ENCODE peak calls at places on chromosomes 3 and 15, in seven cellular contexts. W is activated T-cell treated with anti-CD3 and anti-CD28 coated beads for 24 hours, K is fibroblast of lung, D is GM23248, O is HTR-8/SVneo, X is NCI-H1694, B is NAMALWA. I is an unnamed sample.
A peak's percentile ranks its signal among the peaks of the same experiment; 100 is the strongest.

GRCh38 chr15:58332676-58333400 is 99.0 kb upstream of the LIPC start:
- DNase-seq in O (no peak), W (no peak), B (no peak), D (peak; percentile 77), K (peak; percentile 54), X (no peak), I (peak; percentile 47)

GRCh38 chr15:27059610-27060202 is 88.7 kb downstream of the GABRG3 start:
- DNase-seq in B (peak; percentile 74), D (peak; percentile 47), W (peak; percentile 4), K (peak; percentile 30), O (no peak), X (peak; percentile 9), I (peak; percentile 17)

GRCh38 chr3:183800221-183800863 is 25.0 kb downstream of the MAP6D1 start:
- DNase-seq in K (no peak), W (no peak), B (no peak), X (no peak), D (no peak), O (no peak), I (no peak)

GRCh38 chr3:16203031-16203430 is 28.6 kb downstream of the GALNT15 start:
- DNase-seq in W (no peak), X (no peak), D (peak; percentile 69), K (peak; percentile 86), B (no peak), O (no peak), I (peak; percentile 84)

GRCh38 chr3:99783009-99783573 is 34.6 kb upstream of the CMSS1 start:
- DNase-seq in D (peak; percentile 94), O (peak; percentile 59), W (no peak), B (no peak), K (peak; percentile 96), X (no peak), I (peak; percentile 95)

GRCh38 chr3:38116471-38117162 is 20.3 kb downstream of the ACAA1 start:
- DNase-seq in O (no peak), W (no peak), X (no peak), D (peak; percentile 12), K (peak; percentile 2), B (no peak), I (no peak)

GRCh38 chr3:74693216-74693615 is 78.8 kb upstream of the CNTN3 start:
- DNase-seq in B (no peak), K (no peak), D (peak; percentile 65), W (no peak), O (no peak), X (no peak), I (no peak)

GRCh38 chr15:71154607-71155200 is 39.4 kb downstream of the THSD4 start:
- DNase-seq in B (no peak), K (no peak), X (no peak), D (peak; percentile 16), O (no peak), W (no peak), I (no peak)

GRCh38 chr15:42921049-42921731 is 612 bp upstream of the TTBK2 start:
- DNase-seq in W (peak; percentile 20), O (no peak), D (peak; percentile 67), B (peak; percentile 28), K (peak; percentile 20), X (no peak), I (peak; percentile 12)

GRCh38 chr3:155535098-155535497 is 209.8 kb downstream of the PLCH1 start:
- DNase-seq in D (no peak), K (no peak), X (no peak), B (no peak), O (no peak), W (no peak), I (no peak)

GRCh38 chr3:105608623-105609022 is 241.9 kb downstream of the ALCAM start:
- DNase-seq in W (no peak), K (no peak), O (no peak), B (no peak), D (peak; percentile 52), X (no peak), I (no peak)

GRCh38 chr3:156553705-156554356 is 1.1 kb downstream of the SSR3 start:
- DNase-seq in X (no peak), B (peak; percentile 56), K (peak; percentile 88), D (peak; percentile 91), O (no peak), W (no peak), I (peak; percentile 85)

GRCh38 chr15:69303337-69304175 is 4.8 kb downstream of the PAQR5 start:
- DNase-seq in W (no peak), B (peak; percentile 12), D (peak; percentile 32), K (peak; percentile 7), X (no peak), O (no peak), I (no peak)

GRCh38 chr15:94230886-94231727 is at the start of gene MCTP2:
- DNase-seq in B (peak; percentile 96), D (peak; percentile 78), O (peak; percentile 44), X (no peak), W (peak; percentile 74), K (peak; percentile 53), I (peak; percentile 37)